ENCODE peak calls at places on chromosomes 6 and 20, in ten cellular contexts. Y, G, D, Q, V, R, I, F, U and A are unnamed samples.

GRCh38 chr6:722077-722524 is 29.2 kb upstream of the EXOC2 start:
- DNase-seq in Y (peak), G (peak), D (peak), Q (peak), V (no peak), R (peak), I (peak), F (peak), U (peak), A (peak)

GRCh38 chr6:50128420-50129005 is 78.8 kb upstream of the DEFB112 start:
- DNase-seq in Y (peak), G (no peak), D (no peak), Q (no peak), V (no peak), R (peak), I (no peak), F (peak), U (no peak), A (no peak)

GRCh38 chr6:150322452-150322851 is 46.4 kb upstream of the IYD start:
- DNase-seq in Y (no peak), G (no peak), D (no peak), Q (no peak), V (no peak), R (no peak), I (no peak), F (no peak), U (no peak), A (no peak)

GRCh38 chr6:28351087-28351486 is 1.3 kb downstream of the ZKSCAN3 start:
- DNase-seq in Y (no peak), G (no peak), D (no peak), Q (no peak), V (no peak), R (no peak), I (no peak), F (no peak), U (no peak), A (no peak)

GRCh38 chr6:157059781-157060180 is 263.5 kb downstream of the TMEM242 start:
- DNase-seq in Y (peak), G (no peak), D (no peak), Q (no peak), V (no peak), R (peak), I (no peak), F (no peak), U (no peak), A (no peak)

GRCh38 chr20:2742934-2743559 is 50.5 kb downstream of the EBF4 start:
- DNase-seq in Y (peak), G (peak), D (peak), Q (peak), V (no peak), R (peak), I (peak), F (peak), U (peak), A (peak)

GRCh38 chr6:169894377-169894960 is 143.0 kb downstream of the ERMARD start:
- DNase-seq in Y (no peak), G (no peak), D (no peak), Q (no peak), V (no peak), R (no peak), I (no peak), F (no peak), U (no peak), A (no peak)

GRCh38 chr6:24494726-24495515 is at the start of gene ALDH5A1:
- DNase-seq in Y (peak), G (peak), D (peak), Q (peak), V (peak), R (peak), I (peak), F (peak), U (peak), A (peak)

GRCh38 chr20:53808733-53809132 is 215.1 kb upstream of the ZNF217 start:
- DNase-seq in Y (no peak), G (no peak), D (no peak), Q (no peak), V (no peak), R (no peak), I (no peak), F (no peak), U (no peak), A (no peak)

GRCh38 chr6:37631295-37631694 is 66.4 kb downstream of the MDGA1 start:
- DNase-seq in Y (no peak), G (no peak), D (no peak), Q (no peak), V (no peak), R (no peak), I (no peak), F (no peak), U (no peak), A (no peak)

GRCh38 chr6:93278241-93278640 is 141.1 kb downstream of the EPHA7 start:
- DNase-seq in Y (no peak), G (no peak), D (no peak), Q (no peak), V (no peak), R (no peak), I (no peak), F (no peak), U (no peak), A (no peak)

GRCh38 chr6:112029045-112029822 is 24.7 kb upstream of the CCN6 start:
- DNase-seq in Y (peak), G (peak), D (peak), Q (peak), V (no peak), R (peak), I (peak), F (peak), U (peak), A (peak)

GRCh38 chr6:139882234-139882633 is 507.8 kb upstream of the CITED2 start:
- DNase-seq in Y (no peak), G (no peak), D (no peak), Q (no peak), V (no peak), R (no peak), I (no peak), F (no peak), U (no peak), A (no peak)

GRCh38 chr20:25486377-25486776 is 78.9 kb downstream of the GINS1 start:
- DNase-seq in Y (peak), G (peak), D (no peak), Q (peak), V (no peak), R (no peak), I (no peak), F (no peak), U (no peak), A (no peak)